ENCODE peak calls at places on chromosomes 3 and 15, in ten cellular contexts. N, A, L, D, Y, I, K, E, T and B are unnamed samples.

GRCh38 chr15:31477851-31478250 is 151.2 kb downstream of the KLF13 start:
- DNase-seq in I (peak; percentile 11), L (no peak), E (no peak), D (no peak), N (peak; percentile 8), A (no peak), K (peak; percentile 5), Y (no peak), T (no peak), B (no peak)

GRCh38 chr3:157475921-157476395 is 27.3 kb downstream of the VEPH1 start:
- DNase-seq in A (no peak), L (no peak), E (peak; percentile 42), Y (no peak), T (no peak), D (no peak), N (no peak), K (no peak), I (no peak), B (no peak)

GRCh38 chr3:198113219-198114053 is 153.4 kb downstream of the LMLN start:
- DNase-seq in A (no peak), N (no peak), L (no peak), T (no peak), D (peak; percentile 58), Y (peak; percentile 54), K (no peak), E (no peak), I (no peak), B (no peak)

GRCh38 chr3:49513494-49514179 is 40.6 kb upstream of the BSN start:
- DNase-seq in L (no peak), K (no peak), Y (no peak), I (no peak), N (no peak), E (no peak), A (no peak), D (no peak), T (no peak), B (no peak)

GRCh38 chr15:40427188-40427587 is 13.6 kb upstream of the BAHD1 start:
- DNase-seq in N (no peak), E (no peak), K (no peak), D (no peak), L (no peak), A (no peak), Y (no peak), T (no peak), I (no peak), B (no peak)

GRCh38 chr3:48694610-48695051 is 8.9 kb upstream of the NCKIPSD start:
- DNase-seq in D (peak; percentile 41), A (no peak), I (peak; percentile 91), Y (no peak), E (peak; percentile 25), T (no peak), L (peak; percentile 92), N (peak; percentile 64), K (peak; percentile 65), B (peak; percentile 79)

GRCh38 chr3:127822166-127822835 is at the start of gene MGLL:
- DNase-seq in I (no peak), Y (peak; percentile 60), D (peak; percentile 78), L (no peak), K (peak; percentile 59), A (no peak), T (no peak), E (peak; percentile 43), N (peak; percentile 43), B (no peak)

GRCh38 chr3:119236756-119237155 is 3.9 kb downstream of the B4GALT4 start:
- DNase-seq in L (no peak), N (no peak), I (no peak), Y (no peak), K (no peak), E (no peak), D (no peak), A (no peak), T (no peak), B (no peak)

GRCh38 chr3:126493731-126494130 is 18.0 kb upstream of the ZXDC start:
- DNase-seq in L (no peak), A (no peak), E (no peak), T (no peak), I (no peak), D (no peak), Y (no peak), K (no peak), N (no peak), B (no peak)

GRCh38 chr3:127620637-127621375 is 8.2 kb upstream of the PODXL2 start:
- DNase-seq in L (no peak), N (no peak), D (no peak), E (no peak), A (no peak), Y (no peak), T (no peak), I (no peak), K (no peak), B (no peak)

DNA sequence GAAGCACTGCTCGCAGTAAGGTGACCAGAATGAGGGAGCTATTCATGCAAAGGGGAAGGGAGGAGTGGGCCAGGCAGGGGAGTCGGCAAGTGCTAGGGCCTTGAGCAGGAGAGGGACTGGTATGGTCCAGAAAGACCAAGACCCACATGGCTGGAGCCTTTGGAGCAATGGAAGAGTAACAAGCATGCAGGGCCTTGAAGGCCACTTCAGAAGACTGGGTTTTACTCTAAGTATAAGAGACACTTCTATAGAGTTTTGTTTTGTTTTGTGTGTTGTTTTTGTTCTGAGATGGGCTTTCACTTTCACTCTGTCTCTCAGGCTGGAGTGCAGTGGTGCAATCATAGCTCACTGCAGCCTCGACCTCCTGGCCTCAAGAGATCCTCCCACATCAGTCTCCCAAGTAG is 42.0 kb downstream of the BFSP2 start:
- DNase-seq in I (no peak), K (no peak), T (no peak), L (no peak), A (no peak), Y (no peak), D (no peak), N (no peak), E (no peak), B (no peak)
- TF ChIP-seq EP300 in I (no peak), K (no peak), T (no peak), L (no peak), A (no peak), Y (no peak), D (no peak), N (no peak), E (no peak), B (no peak)

GRCh38 chr3:16373270-16373785 is 108.3 kb downstream of the OXNAD1 start:
- DNase-seq in N (no peak), K (no peak), L (no peak), T (no peak), A (no peak), Y (no peak), D (no peak), I (no peak), E (no peak), B (no peak)
- TF ChIP-seq CTCF in N (no peak), K (no peak), L (no peak), T (no peak), A (no peak), Y (no peak), D (no peak), I (no peak), E (no peak), B (no peak)

DNA sequence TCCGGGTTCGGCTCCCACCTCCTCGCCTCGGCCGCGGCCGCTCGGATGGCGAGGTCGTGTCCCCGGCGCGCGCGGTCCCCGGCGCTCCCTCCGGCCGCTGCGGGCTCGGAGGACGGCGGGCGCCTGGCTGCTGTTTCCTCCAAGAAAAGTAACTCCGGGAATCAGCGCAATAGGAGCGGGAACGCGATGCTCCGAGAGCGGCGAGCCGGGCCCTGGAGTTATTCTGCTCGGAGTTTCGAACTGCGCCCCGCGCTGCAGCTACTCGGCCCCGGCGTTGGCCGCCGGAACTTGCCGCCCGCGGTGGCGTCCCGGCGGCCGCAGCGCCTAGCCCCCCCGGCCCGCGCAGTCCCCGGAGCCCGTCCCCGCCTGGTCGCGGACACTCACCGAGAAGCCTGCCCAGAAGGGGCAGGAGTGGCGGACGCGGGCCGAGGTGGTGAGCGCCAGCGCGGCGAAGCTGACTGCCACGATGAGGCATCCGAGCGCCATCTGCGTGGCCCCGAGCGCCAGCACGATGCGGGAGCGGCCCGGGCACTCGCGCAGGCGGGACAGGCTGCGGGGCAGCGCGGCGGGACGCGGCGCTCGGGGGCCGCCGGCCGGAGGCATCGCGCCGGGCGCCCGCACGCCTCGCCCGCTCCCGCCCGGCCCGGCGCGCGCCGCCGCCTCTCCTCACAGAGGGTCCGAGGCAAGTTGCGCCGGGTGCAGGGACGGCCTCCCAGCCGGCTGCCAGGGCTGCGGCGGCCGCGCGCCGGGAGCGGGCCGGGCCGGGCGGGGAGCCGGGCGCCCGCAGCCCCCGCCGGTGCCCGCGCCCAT is 251.9 kb downstream of the TJP1 start:
- DNase-seq in K (peak; percentile 10), Y (peak; percentile 70), L (no peak), I (no peak), E (peak; percentile 20), D (peak; percentile 76), A (peak; percentile 29), T (no peak), N (no peak), B (no peak)
- H3K4me3 ChIP-seq in K (peak overlapping the region; percentile 58), Y (peak overlapping the region; percentile 48), L (peak overlapping the region; percentile 32), I (peak overlapping the region; percentile 56), E (peak overlapping the region; percentile 59), D (peak overlapping the region; percentile 43), A (peak overlapping the region; percentile 52), T (peak overlapping the region; percentile 33), N (peak overlapping the region; percentile 54), B (peak overlapping the region; percentile 63)

GRCh38 chr3:102183186-102183585 is 251.6 kb upstream of the ZPLD1 start:
- DNase-seq in T (no peak), A (no peak), Y (no peak), K (no peak), I (no peak), L (no peak), N (no peak), D (peak; percentile 39), E (no peak), B (no peak)
- TF ChIP-seq EP300 in T (no peak), A (no peak), Y (no peak), K (no peak), I (no peak), L (no peak), N (no peak), D (peak; percentile 19), E (no peak), B (no peak)

DNA sequence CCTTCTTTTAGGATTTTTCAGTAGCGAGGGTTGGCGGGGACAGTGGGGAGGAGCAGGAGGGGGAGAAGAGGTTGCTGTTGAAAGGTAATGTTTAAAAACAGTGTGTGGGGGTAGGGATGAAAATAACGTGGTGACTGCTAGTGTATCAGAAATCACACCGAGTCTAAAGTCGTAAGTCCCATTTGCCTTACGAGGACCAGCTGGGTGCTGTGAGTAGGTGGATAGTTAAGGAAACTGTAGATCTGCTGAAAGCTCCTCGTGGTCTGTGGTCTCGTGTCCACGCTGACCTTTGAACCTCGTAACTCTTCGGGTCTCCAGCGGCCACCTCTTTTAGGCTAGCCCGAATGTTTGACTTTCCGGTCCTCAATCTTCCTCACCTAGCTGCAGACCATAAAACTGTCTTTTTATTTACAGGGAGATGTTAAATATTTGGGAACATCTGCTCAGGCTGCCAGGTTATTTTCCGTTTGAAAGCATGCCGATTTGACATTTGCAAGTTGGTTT is 29.3 kb upstream of the ST3GAL6 start:
- DNase-seq in I (no peak), A (no peak), K (peak; percentile 13), Y (no peak), T (peak; percentile 71), N (no peak), E (no peak), L (no peak), D (peak; percentile 38), B (no peak)
- TF ChIP-seq CTCF in I (no peak), A (no peak), K (no peak), Y (no peak), T (no peak), N (no peak), E (no peak), L (no peak), D (no peak), B (no peak)